ENCODE peak calls at places on chromosomes 16 and 17, in five cellular contexts. Z is K562, G is astrocyte of the cerebellum, A is neural progenitor cell, F is prostate gland. B is an unnamed sample.

GRCh38 chr17:32268734-32269288 is 3.2 kb downstream of the RHBDL3 start:
- DNase-seq in Z (no peak), A (no peak), F (no peak), G (no peak), B (no peak)

GRCh38 chr16:58454178-58454577 is 45.8 kb upstream of the NDRG4 start:
- DNase-seq in F (no peak), Z (no peak), A (no peak), G (no peak), B (no peak)

GRCh38 chr17:28421775-28422305 is 15.8 kb upstream of the SLC46A1 start:
- DNase-seq in G (no peak), F (no peak), Z (no peak), A (no peak), B (no peak)

GRCh38 chr16:1821861-1822611 is 4.6 kb downstream of the HAGH start:
- DNase-seq in G (no peak), F (no peak), A (no peak), Z (no peak), B (no peak)

GRCh38 chr16:54934536-54935410 is 4.1 kb downstream of the IRX5 start:
- DNase-seq in F (peak), Z (no peak), A (peak), G (no peak), B (peak)

GRCh38 chr16:52677487-52677886 is 130.5 kb upstream of the TOX3 start:
- DNase-seq in Z (no peak), F (no peak), A (no peak), G (no peak), B (no peak)

GRCh38 chr16:5633845-5634440 is 536.3 kb upstream of the EEF2KMT start:
- DNase-seq in A (peak), F (no peak), Z (peak), G (peak), B (no peak)

GRCh38 chr17:27550291-27550930 is 80.6 kb upstream of the LGALS9 start:
- DNase-seq in G (no peak), F (no peak), A (no peak), Z (no peak), B (no peak)

GRCh38 chr16:59478806-59479205 is 744.7 kb upstream of the GOT2 start:
- DNase-seq in G (no peak), A (no peak), Z (no peak), F (no peak), B (no peak)

GRCh38 chr16:608019-608418 is 18.2 kb downstream of the RAB40C start:
- DNase-seq in A (no peak), Z (no peak), G (no peak), F (no peak), B (no peak)

GRCh38 chr17:31517524-31517923 is 126.0 kb downstream of the RAB11FIP4 start:
- DNase-seq in G (no peak), F (no peak), Z (peak), A (peak), B (peak)

GRCh38 chr17:51997723-51998122 is 160.8 kb downstream of the CA10 start:
- DNase-seq in G (no peak), A (no peak), Z (no peak), F (no peak), B (no peak)

GRCh38 chr17:259341-259976 is 78.0 kb upstream of the DOC2B start:
- DNase-seq in Z (no peak), G (no peak), A (no peak), F (no peak), B (no peak)

GRCh38 chr17:79930786-79931516 is 91.7 kb upstream of the CBX4 start:
- DNase-seq in A (peak), G (no peak), F (no peak), Z (no peak), B (no peak)

GRCh38 chr17:29573871-29574731 is 5.6 kb downstream of the TP53I13 start:
- DNase-seq in Z (no peak), G (no peak), F (no peak), A (no peak), B (no peak)

GRCh38 chr16:80804451-80805383 is at the start of gene CDYL2:
- DNase-seq in G (no peak), Z (peak), F (peak), A (peak), B (no peak)

GRCh38 chr17:29929006-29929543 is 953 bp downstream of the SSH2 start:
- DNase-seq in G (no peak), Z (peak), F (peak), A (peak), B (peak)

GRCh38 chr17:19242323-19242722 is 5.2 kb downstream of the EPN2 start:
- DNase-seq in Z (no peak), A (no peak), G (no peak), F (no peak), B (no peak)

GRCh38 chr17:8376302-8377067 is at the start of gene KRABD2:
- DNase-seq in A (peak), G (no peak), F (peak), Z (peak), B (peak)

GRCh38 chr16:19481291-19481690 is 40.6 kb downstream of the GDE1 start:
- DNase-seq in A (no peak), F (no peak), Z (no peak), G (no peak), B (no peak)

GRCh38 chr17:67891481-67892119 is 66.3 kb downstream of the BPTF start:
- DNase-seq in F (peak), G (peak), A (peak), Z (no peak), B (no peak)

GRCh38 chr17:324151-324571 is 28.4 kb downstream of the RPH3AL start:
- DNase-seq in A (no peak), G (no peak), F (no peak), Z (no peak), B (no peak)

GRCh38 chr17:44187131-44187899 is 543 bp downstream of the TMUB2 start:
- DNase-seq in F (no peak), A (no peak), Z (peak), G (peak), B (no peak)

GRCh38 chr17:7404737-7405412 is 978 bp upstream of the TMEM256 start:
- DNase-seq in A (peak), F (no peak), G (no peak), Z (peak), B (peak)

GRCh38 chr16:75224683-75225082 is 5.9 kb downstream of the CTRB1 start:
- DNase-seq in A (no peak), G (no peak), F (no peak), Z (no peak), B (no peak)

GRCh38 chr17:28041844-28042656 is 427 bp upstream of the NLK start:
- DNase-seq in A (no peak), F (no peak), G (no peak), Z (no peak), B (no peak)

GRCh38 chr17:79985951-79986391 is 49.7 kb downstream of the TBC1D16 start:
- DNase-seq in G (no peak), F (no peak), A (no peak), Z (no peak), B (no peak)

GRCh38 chr17:4073983-4074830 is 68.6 kb downstream of the ZZEF1 start:
- DNase-seq in Z (no peak), G (no peak), A (no peak), F (no peak), B (no peak)

DNA sequence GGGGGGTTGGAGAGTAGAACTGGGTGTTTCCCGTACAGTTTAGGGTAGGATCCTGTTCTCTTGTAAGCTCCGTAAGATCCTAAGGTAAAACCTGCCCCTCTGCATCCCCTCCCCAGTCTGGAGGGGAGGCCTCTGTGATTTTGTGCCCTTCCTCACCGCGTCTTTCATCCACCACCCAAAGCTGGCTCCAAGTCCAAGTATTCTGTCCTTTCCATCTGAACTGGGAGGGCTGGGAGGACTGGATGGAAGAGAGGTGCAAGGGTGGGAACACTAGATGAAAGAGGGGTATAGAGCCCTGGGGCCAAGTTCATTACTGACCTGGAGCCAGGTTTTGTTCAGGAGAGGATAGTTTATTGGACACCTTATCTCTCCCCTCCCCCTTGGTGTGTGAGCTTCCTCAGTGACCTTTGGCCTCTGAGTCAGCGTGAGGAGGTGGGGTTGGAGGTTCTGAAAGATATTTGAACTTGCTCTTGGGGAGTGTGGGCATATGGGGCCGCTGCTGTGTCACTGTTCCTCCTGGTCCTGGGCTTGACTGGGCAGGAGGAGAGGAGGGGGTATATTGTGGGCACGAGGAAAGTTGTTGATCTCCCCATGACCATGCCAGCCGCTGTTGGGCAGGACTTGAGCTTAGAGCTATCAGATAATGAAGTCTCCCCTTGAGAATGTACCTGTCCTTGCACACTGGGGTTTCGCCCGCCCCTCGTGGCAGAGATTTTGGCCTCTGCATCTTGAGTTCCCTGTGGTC is 1.6 kb downstream of the LASP1 start:
- DNase-seq in F (peak), G (no peak), A (peak), Z (peak), B (no peak)
- TF ChIP-seq CTCF in F (no peak), G (no peak), A (no peak), Z (peak), B (no peak)

DNA sequence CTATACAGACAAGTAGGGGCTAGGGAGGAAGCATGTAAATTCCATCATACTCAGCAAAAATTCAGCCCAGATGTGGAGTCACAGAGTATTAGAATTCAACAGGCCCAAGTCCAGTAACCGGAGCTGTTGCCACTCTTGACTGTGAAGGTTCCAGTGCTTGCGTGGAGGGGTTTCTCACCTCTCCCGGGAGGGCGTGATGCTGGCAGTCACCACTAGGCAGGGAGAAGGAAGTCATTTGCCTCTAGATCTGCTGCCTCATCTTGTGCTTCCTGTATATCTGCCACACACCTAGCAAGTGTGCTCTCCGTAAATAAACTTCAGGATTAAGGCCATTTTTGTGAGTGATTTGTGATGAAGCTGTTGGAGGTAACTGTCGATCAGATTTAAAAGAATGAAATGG is 1.0 kb upstream of the CKLF start:
- DNase-seq in F (no peak), Z (peak), G (no peak), A (peak), B (peak)
- TF ChIP-seq CTCF in F (no peak), Z (peak), G (peak), A (peak), B (peak)

GRCh38 chr17:14301761-14302401 is 1.0 kb downstream of the HS3ST3B1 start:
- DNase-seq in F (no peak), A (peak), G (no peak), Z (peak), B (peak)

GRCh38 chr17:14302421-14303099 is 1.7 kb downstream of the HS3ST3B1 start:
- DNase-seq in G (peak), A (peak), F (peak), Z (peak), B (peak)

GRCh38 chr17:14299261-14300093 is 1.4 kb upstream of the HS3ST3B1 start:
- DNase-seq in Z (peak), A (peak), F (no peak), G (no peak), B (peak)

GRCh38 chr17:14300628-14301278 is at the start of gene HS3ST3B1:
- DNase-seq in A (peak), F (peak), G (peak), Z (peak), B (peak)

DNA sequence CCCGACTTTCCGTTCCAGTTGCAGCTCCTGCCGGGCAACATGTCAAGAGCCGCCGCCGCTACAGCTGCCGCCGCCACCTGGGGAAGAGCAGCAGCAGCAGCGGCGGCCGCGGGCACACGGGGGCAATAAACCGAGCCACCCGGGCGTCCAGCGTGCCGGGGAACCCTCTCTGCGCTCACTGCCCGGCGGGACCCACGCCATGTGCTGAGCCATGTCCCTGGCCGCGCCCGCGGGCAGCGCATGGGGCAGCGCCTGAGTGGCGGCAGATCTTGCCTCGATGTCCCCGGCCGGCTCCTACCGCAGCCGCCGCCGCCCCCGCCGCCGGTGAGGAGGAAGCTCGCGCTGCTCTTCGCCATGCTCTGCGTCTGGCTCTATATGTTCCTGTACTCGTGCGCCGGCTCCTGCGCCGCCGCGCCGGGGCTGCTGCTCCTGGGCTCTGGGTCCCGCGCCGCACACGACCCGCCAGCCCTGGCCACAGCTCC is 439 bp downstream of the HS3ST3B1 start:
- DNase-seq in F (no peak), G (no peak), A (peak), Z (peak), B (peak)
- TF ChIP-seq CTCF in F (no peak), G (no peak), A (peak), Z (no peak), B (no peak)

GRCh38 chr17:34182036-34182803 is 72.9 kb upstream of the CCL2 start:
- DNase-seq in A (no peak), F (no peak), Z (no peak), G (no peak), B (no peak)

GRCh38 chr17:34173221-34173620 is 81.9 kb upstream of the CCL2 start:
- DNase-seq in G (no peak), F (no peak), Z (no peak), A (no peak), B (no peak)

GRCh38 chr17:34177642-34178041 is 77.4 kb upstream of the CCL2 start:
- DNase-seq in F (no peak), A (no peak), G (no peak), Z (no peak), B (no peak)

GRCh38 chr17:34176440-34176839 is 78.6 kb upstream of the CCL2 start:
- DNase-seq in A (no peak), F (no peak), Z (no peak), G (no peak), B (no peak)

GRCh38 chr17:34178047-34178446 is 77.0 kb upstream of the CCL2 start:
- DNase-seq in Z (no peak), A (peak), F (no peak), G (no peak), B (no peak)
- TF ChIP-seq CTCF in Z (no peak), A (peak), F (no peak), G (no peak), B (no peak)

GRCh38 chr17:63516910-63517824 is 6.0 kb upstream of the KCNH6 start:
- DNase-seq in Z (no peak), A (no peak), F (no peak), G (no peak), B (no peak)
- TF ChIP-seq CTCF in Z (no peak), A (no peak), F (no peak), G (no peak), B (no peak)

GRCh38 chr16:4350787-4351659 is at the start of gene PAM16:
- DNase-seq in A (peak), G (peak), Z (peak), F (peak), B (peak)

GRCh38 chr16:4352843-4353242 is 1.7 kb upstream of the PAM16 start:
- DNase-seq in F (no peak), Z (no peak), G (no peak), A (no peak), B (no peak)

GRCh38 chr16:4350365-4350786 is 745 bp downstream of the PAM16 start:
- DNase-seq in F (no peak), Z (no peak), G (no peak), A (no peak), B (no peak)

GRCh38 chr16:4353675-4354074 is 2.6 kb upstream of the PAM16 start:
- DNase-seq in F (no peak), Z (no peak), A (no peak), G (no peak), B (no peak)

DNA sequence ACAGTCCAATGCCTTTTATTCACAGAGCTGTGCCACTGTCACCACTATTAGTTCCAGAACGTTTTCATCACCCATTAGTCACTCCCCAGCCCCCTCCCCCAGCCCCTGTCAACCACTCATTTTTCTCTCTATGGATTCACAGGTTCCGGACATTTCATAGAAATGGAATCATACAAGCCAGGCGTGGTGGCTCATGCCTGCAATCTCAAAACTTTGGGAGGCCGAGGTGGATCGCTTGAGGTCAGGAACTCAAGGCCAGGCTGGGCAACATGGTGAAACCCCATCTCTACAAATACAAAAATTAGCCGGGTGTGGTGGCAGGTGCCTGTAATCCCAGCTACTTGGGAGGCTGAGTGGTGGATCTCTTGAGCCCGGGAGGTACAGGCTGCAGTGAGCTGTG is 759 bp upstream of the PAM16 start:
- DNase-seq in A (no peak), G (no peak), Z (no peak), F (no peak), B (no peak)
- TF ChIP-seq CTCF in A (no peak), G (no peak), Z (no peak), F (no peak), B (no peak)

GRCh38 chr16:13186813-13187212 is 285.4 kb downstream of the SHISA9 start:
- DNase-seq in G (no peak), F (no peak), A (peak), Z (no peak), B (no peak)
- TF ChIP-seq CTCF in G (no peak), F (no peak), A (peak), Z (no peak), B (no peak)

GRCh38 chr17:17741346-17742023 is 60.2 kb downstream of the RAI1 start:
- DNase-seq in F (peak), G (no peak), Z (no peak), A (peak), B (peak)
- TF ChIP-seq CTCF in F (no peak), G (peak), Z (no peak), A (peak), B (no peak)

GRCh38 chr16:71648162-71648561 is 22.2 kb downstream of the MARVELD3 start:
- DNase-seq in A (no peak), F (no peak), G (no peak), Z (no peak), B (no peak)

GRCh38 chr16:71648921-71649320 is 22.9 kb downstream of the MARVELD3 start:
- DNase-seq in Z (no peak), F (no peak), G (no peak), A (peak), B (peak)

GRCh38 chr16:71647391-71647790 is 21.4 kb downstream of the MARVELD3 start:
- DNase-seq in Z (no peak), G (no peak), F (no peak), A (no peak), B (no peak)

DNA sequence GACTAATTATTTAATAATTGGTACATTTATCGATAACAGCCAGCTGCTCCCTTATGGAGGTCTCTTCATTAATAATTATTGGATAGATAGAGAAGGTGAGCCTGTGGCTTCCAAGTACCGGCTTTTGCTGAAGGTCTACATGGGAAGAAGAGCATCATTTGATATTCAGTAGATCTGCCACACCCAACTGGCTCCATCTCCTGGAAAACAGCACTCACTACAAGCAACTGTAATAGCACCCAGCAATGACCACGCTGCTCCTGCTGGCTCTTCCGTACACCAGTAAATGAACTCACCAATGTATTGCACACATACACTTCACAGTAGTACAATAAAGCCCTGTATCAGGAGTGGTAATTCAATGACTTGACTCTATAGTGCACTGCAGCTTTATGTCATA is 19.5 kb downstream of the MARVELD3 start:
- DNase-seq in A (peak), G (peak), Z (peak), F (no peak), B (no peak)
- TF ChIP-seq CTCF in A (peak), G (peak), Z (peak), F (no peak), B (peak)

GRCh38 chr16:57167951-57168350 is 17.9 kb downstream of the PSME3IP1 start:
- DNase-seq in F (peak), A (peak), Z (no peak), G (peak), B (no peak)
- TF ChIP-seq CTCF in F (peak), A (peak), Z (peak), G (peak), B (no peak)